ENCODE peak calls at places on chromosomes 2 and 18, in five cellular contexts. One of them, this sample, is unnamed.

GRCh38 chr18:40109251-40110049 is 1845.6 kb upstream of the PIK3C3 start:
- DNase-seq in RWPE1: no peak
- DNase-seq in right lobe of liver: no peak
- DNase-seq in endodermal cell: no peak
- DNase-seq in HFFc6: no peak
- DNase-seq in this sample: no peak

GRCh38 chr2:144996225-144996795 is 476.4 kb upstream of the ZEB2 start:
- DNase-seq in endodermal cell: no peak
- DNase-seq in right lobe of liver: no peak
- DNase-seq in RWPE1: peak; percentile 19
- DNase-seq in HFFc6: peak; percentile 59
- DNase-seq in this sample: no peak

GRCh38 chr2:5846881-5847280 is 154.7 kb downstream of the SOX11 start:
- DNase-seq in right lobe of liver: no peak
- DNase-seq in HFFc6: no peak
- DNase-seq in endodermal cell: no peak
- DNase-seq in RWPE1: no peak
- DNase-seq in this sample: no peak

GRCh38 chr2:6410265-6410664 is 455.4 kb downstream of the CMPK2 start:
- DNase-seq in endodermal cell: no peak
- DNase-seq in right lobe of liver: no peak
- DNase-seq in RWPE1: no peak
- DNase-seq in HFFc6: no peak
- DNase-seq in this sample: no peak

GRCh38 chr2:101830555-101830954 is 133.0 kb downstream of the MAP4K4 start:
- DNase-seq in right lobe of liver: no peak
- DNase-seq in RWPE1: no peak
- DNase-seq in HFFc6: peak; percentile 64
- DNase-seq in endodermal cell: no peak
- DNase-seq in this sample: no peak

GRCh38 chr2:41722668-41723369 is 325.0 kb upstream of the PKDCC start:
- DNase-seq in RWPE1: peak; percentile 61
- DNase-seq in right lobe of liver: no peak
- DNase-seq in endodermal cell: no peak
- DNase-seq in HFFc6: peak; percentile 20
- DNase-seq in this sample: no peak

GRCh38 chr2:157603203-157603602 is 25.5 kb downstream of the ACVR1C start:
- DNase-seq in right lobe of liver: no peak
- DNase-seq in HFFc6: no peak
- DNase-seq in RWPE1: no peak
- DNase-seq in endodermal cell: no peak
- DNase-seq in this sample: no peak

GRCh38 chr2:127217470-127218325 is 2.4 kb downstream of the CYP27C1 start:
- DNase-seq in RWPE1: peak; percentile 95
- DNase-seq in right lobe of liver: no peak
- DNase-seq in HFFc6: peak; percentile 59
- DNase-seq in endodermal cell: peak; percentile 70
- DNase-seq in this sample: no peak

GRCh38 chr18:13680612-13681011 is 45.7 kb downstream of the FAM210A start:
- DNase-seq in RWPE1: no peak
- DNase-seq in HFFc6: no peak
- DNase-seq in right lobe of liver: no peak
- DNase-seq in endodermal cell: peak; percentile 80
- DNase-seq in this sample: no peak

GRCh38 chr2:169038338-169038757 is 7.2 kb upstream of the ABCB11 start:
- DNase-seq in RWPE1: peak; percentile 83
- DNase-seq in endodermal cell: no peak
- DNase-seq in right lobe of liver: no peak
- DNase-seq in HFFc6: no peak
- DNase-seq in this sample: peak; percentile 61

GRCh38 chr2:20067992-20068727 is 16.7 kb upstream of the LAPTM4A start:
- DNase-seq in HFFc6: peak; percentile 93
- DNase-seq in endodermal cell: no peak
- DNase-seq in RWPE1: peak; percentile 84
- DNase-seq in right lobe of liver: no peak
- DNase-seq in this sample: no peak

GRCh38 chr2:143705108-143705686 is 576.0 kb downstream of the ARHGAP15 start:
- DNase-seq in HFFc6: no peak
- DNase-seq in right lobe of liver: no peak
- DNase-seq in RWPE1: peak; percentile 20
- DNase-seq in endodermal cell: no peak
- DNase-seq in this sample: no peak

GRCh38 chr2:120323214-120323613 is 22.7 kb upstream of the INHBB start:
- DNase-seq in right lobe of liver: peak; percentile 76
- DNase-seq in RWPE1: no peak
- DNase-seq in endodermal cell: no peak
- DNase-seq in HFFc6: no peak
- DNase-seq in this sample: no peak

GRCh38 chr2:10231551-10232085 is 71.1 kb upstream of the HPCAL1 start:
- DNase-seq in HFFc6: no peak
- DNase-seq in endodermal cell: no peak
- DNase-seq in right lobe of liver: no peak
- DNase-seq in RWPE1: no peak
- DNase-seq in this sample: peak; percentile 22

GRCh38 chr2:73933194-73933593 is 6.5 kb downstream of the DGUOK start:
- DNase-seq in right lobe of liver: no peak
- DNase-seq in endodermal cell: no peak
- DNase-seq in RWPE1: no peak
- DNase-seq in HFFc6: no peak
- DNase-seq in this sample: no peak

GRCh38 chr18:44904768-44905167 is 224.1 kb downstream of the SETBP1 start:
- DNase-seq in endodermal cell: no peak
- DNase-seq in RWPE1: no peak
- DNase-seq in HFFc6: no peak
- DNase-seq in right lobe of liver: no peak
- DNase-seq in this sample: no peak

GRCh38 chr2:61617610-61618009 is 79.5 kb upstream of the XPO1 start:
- DNase-seq in right lobe of liver: no peak
- DNase-seq in HFFc6: no peak
- DNase-seq in RWPE1: no peak
- DNase-seq in endodermal cell: no peak
- DNase-seq in this sample: no peak

GRCh38 chr18:32975166-32975441 is 202.3 kb upstream of the KLHL14 start:
- DNase-seq in HFFc6: no peak
- DNase-seq in right lobe of liver: no peak
- DNase-seq in RWPE1: no peak
- DNase-seq in endodermal cell: no peak
- DNase-seq in this sample: no peak

GRCh38 chr2:235216901-235217300 is 265.1 kb downstream of the SH3BP4 start:
- DNase-seq in endodermal cell: no peak
- DNase-seq in HFFc6: no peak
- DNase-seq in right lobe of liver: no peak
- DNase-seq in RWPE1: no peak
- DNase-seq in this sample: no peak

GRCh38 chr2:289362-290089 is 1.6 kb upstream of the ALKAL2 start:
- DNase-seq in right lobe of liver: peak; percentile 61
- DNase-seq in RWPE1: no peak
- DNase-seq in endodermal cell: peak; percentile 71
- DNase-seq in HFFc6: no peak
- DNase-seq in this sample: no peak

GRCh38 chr18:39842042-39842791 is 2112.8 kb upstream of the PIK3C3 start:
- DNase-seq in right lobe of liver: no peak
- DNase-seq in endodermal cell: no peak
- DNase-seq in RWPE1: no peak
- DNase-seq in HFFc6: no peak
- DNase-seq in this sample: no peak

GRCh38 chr2:226474131-226474530 is 325.5 kb downstream of the IRS1 start:
- DNase-seq in RWPE1: no peak
- DNase-seq in endodermal cell: no peak
- DNase-seq in HFFc6: no peak
- DNase-seq in right lobe of liver: no peak
- DNase-seq in this sample: no peak

GRCh38 chr2:155815851-155816250 is 516.7 kb downstream of the NR4A2 start:
- DNase-seq in right lobe of liver: no peak
- DNase-seq in RWPE1: no peak
- DNase-seq in HFFc6: no peak
- DNase-seq in endodermal cell: peak; percentile 76
- DNase-seq in this sample: no peak

GRCh38 chr2:95270541-95271081 is 3.6 kb upstream of the PROM2 start:
- DNase-seq in endodermal cell: peak; percentile 22
- DNase-seq in HFFc6: no peak
- DNase-seq in right lobe of liver: peak; percentile 6
- DNase-seq in RWPE1: no peak
- DNase-seq in this sample: no peak

GRCh38 chr18:28331551-28331950 is 154.6 kb upstream of the CDH2 start:
- DNase-seq in endodermal cell: no peak
- DNase-seq in right lobe of liver: no peak
- DNase-seq in RWPE1: no peak
- DNase-seq in HFFc6: no peak
- DNase-seq in this sample: no peak

GRCh38 chr2:73566288-73566878 is 75.8 kb downstream of the NAT8 start:
- DNase-seq in HFFc6: no peak
- DNase-seq in RWPE1: no peak
- DNase-seq in right lobe of liver: no peak
- DNase-seq in endodermal cell: no peak
- DNase-seq in this sample: no peak

GRCh38 chr2:186543561-186544131 is 46.2 kb upstream of the ITGAV start:
- DNase-seq in endodermal cell: peak; percentile 49
- DNase-seq in RWPE1: peak; percentile 23
- DNase-seq in right lobe of liver: no peak
- DNase-seq in HFFc6: peak; percentile 32
- DNase-seq in this sample: no peak

GRCh38 chr2:131394147-131394931 is 30.4 kb upstream of the RAB6D start:
- DNase-seq in RWPE1: no peak
- DNase-seq in HFFc6: no peak
- DNase-seq in right lobe of liver: no peak
- DNase-seq in endodermal cell: peak; percentile 87
- DNase-seq in this sample: no peak

GRCh38 chr18:29225351-29225750 is 1048.4 kb upstream of the CDH2 start:
- DNase-seq in endodermal cell: no peak
- DNase-seq in HFFc6: no peak
- DNase-seq in right lobe of liver: no peak
- DNase-seq in RWPE1: no peak
- DNase-seq in this sample: no peak

GRCh38 chr18:22132258-22132657 is 37.1 kb upstream of the GATA6 start:
- DNase-seq in RWPE1: no peak
- DNase-seq in endodermal cell: no peak
- DNase-seq in HFFc6: no peak
- DNase-seq in right lobe of liver: no peak
- DNase-seq in this sample: no peak

GRCh38 chr2:36137612-36138011 is 218.0 kb upstream of the CRIM1 start:
- DNase-seq in endodermal cell: no peak
- DNase-seq in right lobe of liver: no peak
- DNase-seq in HFFc6: no peak
- DNase-seq in RWPE1: no peak
- DNase-seq in this sample: no peak

GRCh38 chr18:55997156-55997561 is 409.2 kb upstream of the TCF4 start:
- DNase-seq in right lobe of liver: no peak
- DNase-seq in HFFc6: no peak
- DNase-seq in endodermal cell: no peak
- DNase-seq in RWPE1: peak; percentile 5
- DNase-seq in this sample: no peak

GRCh38 chr18:55996726-55997125 is 408.7 kb upstream of the TCF4 start:
- DNase-seq in HFFc6: no peak
- DNase-seq in endodermal cell: no peak
- DNase-seq in RWPE1: no peak
- DNase-seq in right lobe of liver: no peak
- DNase-seq in this sample: no peak

GRCh38 chr18:56000041-56000440 is 412.0 kb upstream of the TCF4 start:
- DNase-seq in RWPE1: no peak
- DNase-seq in HFFc6: peak; percentile 21
- DNase-seq in right lobe of liver: no peak
- DNase-seq in endodermal cell: no peak
- DNase-seq in this sample: no peak

GRCh38 chr18:55999641-56000040 is 411.6 kb upstream of the TCF4 start:
- DNase-seq in right lobe of liver: no peak
- DNase-seq in RWPE1: no peak
- DNase-seq in endodermal cell: no peak
- DNase-seq in HFFc6: no peak
- DNase-seq in this sample: no peak

GRCh38 chr18:55998071-55998522 is 410.1 kb upstream of the TCF4 start:
- DNase-seq in HFFc6: peak; percentile 67
- DNase-seq in endodermal cell: peak; percentile 72
- DNase-seq in right lobe of liver: no peak
- DNase-seq in RWPE1: no peak
- DNase-seq in this sample: no peak
- TF ChIP-seq CTCF in HFFc6: no peak
- TF ChIP-seq CTCF in endodermal cell: no peak
- TF ChIP-seq CTCF in right lobe of liver: no peak
- TF ChIP-seq CTCF in RWPE1: no peak
- TF ChIP-seq CTCF in this sample: no peak

GRCh38 chr2:190217616-190218015 is 102.0 kb downstream of the HIBCH start:
- DNase-seq in HFFc6: no peak
- DNase-seq in right lobe of liver: no peak
- DNase-seq in endodermal cell: no peak
- DNase-seq in RWPE1: no peak
- DNase-seq in this sample: no peak

GRCh38 chr2:190215620-190216019 is 104.0 kb downstream of the HIBCH start:
- DNase-seq in RWPE1: no peak
- DNase-seq in endodermal cell: no peak
- DNase-seq in HFFc6: no peak
- DNase-seq in right lobe of liver: no peak
- DNase-seq in this sample: no peak

GRCh38 chr2:190219186-190219585 is 100.4 kb downstream of the HIBCH start:
- DNase-seq in RWPE1: no peak
- DNase-seq in HFFc6: no peak
- DNase-seq in right lobe of liver: no peak
- DNase-seq in endodermal cell: no peak
- DNase-seq in this sample: no peak

GRCh38 chr2:190214434-190215194 is 105.0 kb downstream of the HIBCH start:
- DNase-seq in endodermal cell: no peak
- DNase-seq in RWPE1: no peak
- DNase-seq in HFFc6: no peak
- DNase-seq in right lobe of liver: no peak
- DNase-seq in this sample: no peak

GRCh38 chr2:190216829-190217228 is 102.8 kb downstream of the HIBCH start:
- DNase-seq in endodermal cell: peak; percentile 88
- DNase-seq in HFFc6: no peak
- DNase-seq in RWPE1: no peak
- DNase-seq in right lobe of liver: peak; percentile 32
- DNase-seq in this sample: no peak
- TF ChIP-seq CTCF in endodermal cell: peak; percentile 52
- TF ChIP-seq CTCF in HFFc6: no peak
- TF ChIP-seq CTCF in RWPE1: no peak
- TF ChIP-seq CTCF in right lobe of liver: no peak
- TF ChIP-seq CTCF in this sample: no peak

GRCh38 chr18:31954349-31954748 is 11.4 kb upstream of the TRAPPC8 start:
- DNase-seq in right lobe of liver: peak; percentile 84
- DNase-seq in HFFc6: no peak
- DNase-seq in RWPE1: peak; percentile 2
- DNase-seq in endodermal cell: no peak
- DNase-seq in this sample: no peak
- TF ChIP-seq CTCF in right lobe of liver: no peak
- TF ChIP-seq CTCF in HFFc6: no peak
- TF ChIP-seq CTCF in RWPE1: no peak
- TF ChIP-seq CTCF in endodermal cell: no peak
- TF ChIP-seq CTCF in this sample: no peak

DNA sequence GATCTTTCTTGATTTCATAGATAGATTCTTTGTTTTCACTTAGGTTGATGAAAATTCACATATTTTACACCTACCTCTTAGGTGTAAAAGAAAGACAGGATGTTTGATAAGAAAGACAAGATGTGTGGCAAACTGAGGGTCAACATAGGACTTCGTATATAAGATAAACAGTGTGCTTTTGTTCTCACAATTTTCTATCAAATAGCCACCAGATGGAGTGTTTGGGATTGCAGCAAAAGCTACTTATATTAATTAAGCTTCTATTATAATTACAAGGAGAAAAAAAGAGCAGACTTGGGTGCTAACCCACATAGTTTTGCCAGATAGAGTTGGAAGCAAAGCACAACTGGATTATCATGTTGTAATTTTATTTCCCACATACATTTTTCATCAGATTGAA is 232.9 kb downstream of the CDH7 start:
- DNase-seq in RWPE1: no peak
- DNase-seq in right lobe of liver: no peak
- DNase-seq in HFFc6: no peak
- DNase-seq in endodermal cell: no peak
- DNase-seq in this sample: no peak
- TF ChIP-seq CTCF in RWPE1: no peak
- TF ChIP-seq CTCF in right lobe of liver: no peak
- TF ChIP-seq CTCF in HFFc6: no peak
- TF ChIP-seq CTCF in endodermal cell: peak; percentile 42
- TF ChIP-seq CTCF in this sample: no peak